ENCODE peak calls at places on chromosomes 12 and 14, in four cellular contexts. R is GM12878, M is A549, S is K562. E is an unnamed sample.
A peak's percentile ranks its signal among the peaks of the same experiment; 100 is the strongest.

GRCh38 chr12:53231859-53232640 is at the start of gene RARG:
- DNase-seq in R (no peak), S (peak; percentile 51), M (peak; percentile 76), E (no peak)

GRCh38 chr14:30069536-30069935 is 141.9 kb upstream of the PRKD1 start:
- DNase-seq in M (no peak), R (no peak), S (no peak), E (no peak)

GRCh38 chr12:79183003-79183402 is 318.4 kb downstream of the SYT1 start:
- DNase-seq in M (no peak), R (no peak), S (no peak), E (no peak)

GRCh38 chr12:65561798-65562382 is 262.4 kb upstream of the HMGA2 start:
- DNase-seq in R (no peak), S (no peak), M (no peak), E (no peak)

GRCh38 chr14:104559043-104559768 is 20.4 kb upstream of the C14orf180 start:
- DNase-seq in M (no peak), R (no peak), S (no peak), E (no peak)

GRCh38 chr12:14138495-14138894 is 157.1 kb upstream of the GRIN2B start:
- DNase-seq in S (peak; percentile 6), M (peak; percentile 5), R (no peak), E (no peak)

GRCh38 chr12:131088701-131089525 is 135.2 kb downstream of the ADGRD1 start:
- DNase-seq in R (no peak), M (no peak), S (no peak), E (no peak)

GRCh38 chr14:97602438-97603117 is 805.4 kb downstream of the VRK1 start:
- DNase-seq in R (no peak), M (no peak), S (no peak), E (no peak)

GRCh38 chr12:62971769-62972525 is 37.0 kb upstream of the PPM1H start:
- DNase-seq in R (no peak), S (no peak), M (no peak), E (no peak)

GRCh38 chr12:32047846-32048245 is 58.8 kb upstream of the BICD1 start:
- DNase-seq in M (no peak), S (peak; percentile 83), R (no peak), E (no peak)

GRCh38 chr12:88932457-88932856 is 352.2 kb upstream of the KITLG start:
- DNase-seq in R (no peak), S (no peak), M (no peak), E (peak; percentile 47)

GRCh38 chr12:92943482-92944250 is 14.6 kb upstream of the EEA1 start:
- DNase-seq in M (no peak), R (no peak), S (no peak), E (peak; percentile 66)

GRCh38 chr14:68783408-68784297 is 9.2 kb downstream of the ZFP36L1 start:
- DNase-seq in S (no peak), M (peak; percentile 74), R (no peak), E (peak; percentile 94)

GRCh38 chr12:6959376-6960290 is 8.5 kb downstream of the PTPN6 start:
- DNase-seq in S (no peak), M (no peak), R (no peak), E (no peak)

DNA sequence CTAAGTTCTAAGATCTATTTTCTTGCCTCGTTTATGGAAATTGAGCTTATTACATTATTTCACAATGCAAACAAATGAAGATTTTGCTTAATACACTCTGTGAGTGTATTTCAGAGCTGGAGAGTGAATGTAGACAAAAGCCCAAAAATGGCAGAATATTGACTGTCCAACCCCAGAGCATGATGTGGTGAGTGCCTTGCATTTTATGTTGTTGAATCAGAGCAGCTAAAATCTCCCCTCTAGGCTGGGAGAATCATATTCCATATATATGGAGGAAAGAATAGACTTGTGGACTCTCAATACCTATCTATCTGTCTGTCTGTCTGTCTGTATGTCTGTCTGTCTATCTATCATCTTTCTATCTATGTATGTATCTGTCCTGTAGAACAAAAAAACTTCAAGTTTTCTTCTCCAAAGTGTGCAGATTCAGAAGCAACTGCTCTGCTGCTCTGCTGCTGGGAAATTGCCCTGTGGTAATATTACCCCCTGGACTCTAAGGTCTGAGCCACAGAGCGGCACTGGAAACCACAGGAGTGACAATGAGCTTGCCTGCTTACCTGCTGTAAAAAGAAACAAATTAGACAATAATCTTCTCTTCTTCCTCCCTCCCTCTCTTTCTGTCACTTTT is 209.4 kb upstream of the PRICKLE1 start:
- DNase-seq in S (no peak), R (no peak), M (no peak), E (no peak)
- TF ChIP-seq USF2 in S (no peak), R (no peak), M (no peak), E (no peak)

DNA sequence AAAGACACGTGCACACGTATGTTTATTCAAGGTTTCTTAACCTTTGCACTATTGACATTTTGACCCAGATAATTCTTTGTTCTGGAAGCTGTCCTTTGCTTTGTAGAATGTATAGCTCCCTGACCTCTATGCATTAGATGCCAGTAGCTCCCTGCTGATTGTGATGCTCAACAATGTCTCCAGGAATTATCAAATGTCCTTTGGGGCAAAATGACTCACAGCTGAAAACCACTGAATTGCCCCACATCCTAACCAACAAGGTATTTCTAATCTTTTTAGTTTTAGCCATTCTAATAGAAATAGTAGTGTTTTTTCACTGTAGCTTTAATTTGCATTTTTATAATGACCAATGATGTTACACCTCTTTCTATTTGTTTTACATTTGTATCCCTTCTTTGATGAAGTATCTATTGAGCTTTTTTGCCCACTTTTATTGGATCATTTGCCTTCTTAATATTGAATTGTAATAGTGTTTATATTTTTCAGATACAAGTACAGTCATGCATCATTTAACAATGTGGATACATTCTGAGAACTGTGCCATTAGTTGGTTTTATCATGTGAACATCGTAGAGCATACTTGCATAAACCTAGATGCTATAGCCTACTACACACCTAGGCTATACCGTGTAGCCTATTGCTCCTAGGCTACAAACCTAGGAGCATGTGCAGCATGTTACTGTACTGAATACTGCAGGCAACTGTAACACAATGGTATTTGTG is 10.3 kb upstream of the NOPCHAP1 start:
- DNase-seq in M (no peak), R (no peak), S (no peak), E (no peak)
- H3K27ac ChIP-seq in M (no peak overlapping the region), R (no peak overlapping the region), S (no peak overlapping the region), E (no peak overlapping the region)

DNA sequence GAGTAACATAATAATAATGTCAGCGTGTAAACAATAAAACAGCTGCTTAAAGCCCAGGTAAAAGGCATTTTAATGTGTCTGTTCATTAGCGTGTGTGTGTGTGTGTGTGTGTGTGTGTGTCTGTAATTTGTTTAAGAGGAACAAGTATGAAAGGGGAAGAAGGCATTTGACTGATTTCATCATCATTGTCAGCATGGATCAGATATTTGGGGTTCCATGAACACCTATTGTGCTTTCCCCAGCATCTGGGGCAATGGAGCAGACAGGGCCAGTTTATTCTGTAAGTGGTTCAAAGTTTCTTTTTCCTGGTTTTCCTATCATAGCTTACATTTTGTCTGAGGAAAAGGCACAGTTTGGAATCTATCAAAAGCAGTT is 28.9 kb downstream of the SLC25A21 start:
- DNase-seq in M (no peak), S (no peak), R (no peak), E (no peak)
- TF ChIP-seq REST in M (no peak), S (no peak), R (no peak), E (no peak)

GRCh38 chr14:103188691-103189480 is 65.6 kb downstream of the TNFAIP2 start:
- DNase-seq in R (no peak), M (peak; percentile 44), S (no peak), E (no peak)
- TF ChIP-seq USF2 in R (no peak), M (no peak), S (no peak), E (no peak)

DNA sequence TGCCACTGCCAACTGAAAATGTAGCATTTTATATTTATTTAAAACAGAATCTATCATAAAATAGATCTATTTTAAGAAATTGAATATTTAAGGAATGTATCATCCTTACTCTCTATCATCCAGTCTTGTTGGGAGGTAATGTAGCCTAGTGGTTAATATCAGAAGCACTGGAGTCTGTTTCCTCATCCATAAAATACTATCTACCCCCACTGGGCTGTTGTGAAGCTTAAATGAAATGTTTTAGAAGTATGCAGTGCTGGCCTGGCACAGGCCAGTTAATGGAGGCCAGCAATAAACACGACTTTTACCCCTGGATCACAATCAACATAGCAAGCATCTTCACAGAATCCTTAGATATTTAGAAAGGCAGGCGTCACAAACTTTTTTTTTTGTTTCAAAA is 188.0 kb downstream of the CAND1 start:
- DNase-seq in R (no peak), S (no peak), M (no peak), E (no peak)
- H3K27ac ChIP-seq in R (no peak overlapping the region), S (no peak overlapping the region), M (no peak overlapping the region), E (no peak overlapping the region)

DNA sequence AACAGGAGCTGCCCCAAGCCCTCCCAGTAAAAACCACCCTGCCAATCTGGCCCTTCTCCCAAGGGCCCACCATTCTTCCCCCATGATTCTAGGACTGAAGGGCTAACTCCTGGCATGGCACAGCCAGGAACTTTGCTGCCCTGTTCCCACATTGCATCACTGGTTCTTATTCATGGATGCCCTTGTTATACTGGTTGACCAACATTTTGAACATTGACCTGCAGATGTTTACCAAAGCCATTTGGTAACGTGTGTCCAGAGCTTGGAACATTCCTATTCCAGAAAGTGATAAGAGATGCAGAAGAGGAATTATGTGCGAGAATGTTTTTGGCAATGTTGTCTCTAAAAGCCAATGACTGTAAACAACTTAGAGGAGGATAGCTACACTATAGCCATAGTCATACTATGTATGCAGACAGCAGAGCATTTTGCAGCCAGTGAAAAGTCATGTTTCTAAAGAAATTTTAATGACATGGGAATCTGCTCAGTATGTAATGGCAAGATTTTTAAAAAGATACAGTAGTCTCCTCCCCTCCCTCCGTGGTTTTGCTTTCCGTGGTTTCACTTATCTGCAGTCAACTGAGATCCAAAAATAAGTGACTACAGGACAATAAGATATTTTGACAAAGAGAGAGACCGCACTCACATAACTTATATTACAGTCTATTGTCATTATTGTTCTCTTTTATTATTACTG is 108.8 kb downstream of the DAAM1 start:
- DNase-seq in S (no peak), R (no peak), M (no peak), E (peak; percentile 94)
- TF ChIP-seq REST in S (no peak), R (no peak), M (no peak), E (no peak)

DNA sequence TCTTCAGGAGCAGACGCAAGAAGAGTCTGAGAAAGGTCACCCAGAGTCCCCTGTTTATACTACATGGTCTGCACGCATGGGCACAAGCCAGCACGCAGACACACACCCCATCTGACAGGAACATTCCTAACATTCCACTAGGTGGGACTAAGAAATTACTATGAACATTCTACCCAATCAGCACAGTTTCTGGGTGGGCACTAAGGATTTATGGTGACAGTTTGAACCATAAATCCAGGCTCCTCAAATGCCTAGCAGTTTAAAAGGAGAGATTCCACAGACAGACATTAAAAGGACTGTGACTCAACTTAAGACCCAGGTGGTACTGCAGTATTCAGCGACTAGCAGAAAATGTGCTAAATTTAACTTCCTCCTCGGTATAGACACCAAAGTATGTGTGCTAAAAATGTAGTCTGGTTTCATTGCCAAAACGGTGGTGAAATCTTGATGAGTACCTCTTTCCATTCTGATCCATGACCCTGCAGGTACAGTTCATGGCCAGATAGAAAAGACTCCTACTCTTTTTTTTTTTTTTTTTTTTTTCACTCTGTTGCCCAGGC is 16.2 kb downstream of the ABHD4 start:
- DNase-seq in M (peak; percentile 94), R (no peak), S (peak; percentile 18), E (peak; percentile 83)
- TF ChIP-seq USF2 in M (no peak), R (no peak), S (no peak), E (no peak)

GRCh38 chr12:82745062-82745461 is 58.4 kb downstream of the TMTC2 start:
- DNase-seq in S (no peak), M (no peak), R (no peak), E (no peak)
- H3K27ac ChIP-seq in S (no peak overlapping the region), M (no peak overlapping the region), R (no peak overlapping the region), E (no peak overlapping the region)

E was measured in HepG2.